ENCODE peak calls at places on chromosomes 1 and 21, in ten cellular contexts. A is NCI-H524 treated with DMSO at 0.1 percent for 48 hours; U is left ventricle myocardium inferior; L is HEK293T; V is activated naive CD4-positive, alpha-beta T cell treated with anti-CD3 and anti-CD28 coated beads, Interleukin-2, amount 50 U/mL, for 16 hours; B is left cardiac atrium; D is epithelial cell of esophagus; F is activated naive CD8-positive, alpha-beta T cell treated with anti-CD3 and anti-CD28 coated beads for 36 hours; M is adrenal gland; T is activated T-helper 1 cell treated with Interleukin-2 at 50 U/mL for 16 hours. J is an unnamed sample.

GRCh38 chr1:156870734-156871133 is 10.1 kb downstream of the NTRK1 start:
- DNase-seq in A (no peak), U (no peak), L (no peak), V (no peak), B (no peak), D (peak; percentile 93), F (no peak), M (no peak), T (no peak), J (no peak)

GRCh38 chr21:33265664-33266049 is 510 bp upstream of the IL10RB start:
- DNase-seq in A (no peak), U (peak; percentile 50), L (peak; percentile 28), V (peak; percentile 33), B (peak; percentile 50), D (peak; percentile 58), F (no peak), M (peak; percentile 36), T (no peak), J (peak; percentile 3)

GRCh38 chr1:242634732-242635131 is 110.2 kb upstream of the PLD5 start:
- DNase-seq in A (no peak), U (no peak), L (no peak), V (no peak), B (no peak), D (no peak), F (no peak), M (no peak), T (no peak), J (no peak)

GRCh38 chr1:206002160-206002559 is 1.0 kb downstream of the RAB7B start:
- DNase-seq in A (no peak), U (no peak), L (no peak), V (no peak), B (no peak), D (peak; percentile 91), F (no peak), M (no peak), T (no peak), J (no peak)

GRCh38 chr1:34125721-34126380 is 39.2 kb downstream of the CSMD2 start:
- DNase-seq in A (no peak), U (no peak), L (no peak), V (no peak), B (no peak), D (no peak), F (no peak), M (no peak), T (no peak), J (no peak)

GRCh38 chr21:42386034-42386591 is 9.7 kb downstream of the TMPRSS3 start:
- DNase-seq in A (no peak), U (no peak), L (no peak), V (no peak), B (no peak), D (no peak), F (no peak), M (no peak), T (no peak), J (no peak)

GRCh38 chr1:171127481-171127880 is 36.8 kb downstream of the FMO3 start:
- DNase-seq in A (no peak), U (no peak), L (no peak), V (no peak), B (no peak), D (peak; percentile 59), F (no peak), M (no peak), T (no peak), J (no peak)

GRCh38 chr21:37032877-37033471 is 26.5 kb downstream of the RIPPLY3 start:
- DNase-seq in A (no peak), U (no peak), L (no peak), V (no peak), B (no peak), D (peak; percentile 80), F (no peak), M (no peak), T (no peak), J (no peak)

GRCh38 chr1:224828691-224829090 is 100.8 kb upstream of the DNAH14 start:
- DNase-seq in A (no peak), U (no peak), L (no peak), V (no peak), B (no peak), D (no peak), F (no peak), M (no peak), T (no peak), J (no peak)

GRCh38 chr1:205793959-205794730 is 18.9 kb downstream of the SLC41A1 start:
- DNase-seq in A (no peak), U (no peak), L (no peak), V (no peak), B (no peak), D (no peak), F (no peak), M (no peak), T (no peak), J (no peak)

GRCh38 chr1:113783254-113784103 is 24.2 kb upstream of the PHTF1 start:
- DNase-seq in A (no peak), U (no peak), L (no peak), V (no peak), B (no peak), D (peak; percentile 40), F (peak; percentile 36), M (peak; percentile 39), T (no peak), J (no peak)

GRCh38 chr1:10693497-10694273 is 102.8 kb downstream of the CASZ1 start:
- DNase-seq in A (no peak), U (no peak), L (peak; percentile 55), V (peak; percentile 43), B (no peak), D (peak; percentile 24), F (peak; percentile 47), M (no peak), T (peak; percentile 14), J (no peak)

GRCh38 chr1:36118396-36118795 is 6.6 kb downstream of the COL8A2 start:
- DNase-seq in A (no peak), U (no peak), L (no peak), V (no peak), B (no peak), D (no peak), F (no peak), M (no peak), T (no peak), J (no peak)

GRCh38 chr1:99621340-99621901 is 24.5 kb upstream of the PALMD start:
- DNase-seq in A (no peak), U (no peak), L (no peak), V (no peak), B (no peak), D (peak; percentile 95), F (no peak), M (no peak), T (no peak), J (no peak)

GRCh38 chr1:210251680-210252490 is 19.3 kb downstream of the SERTAD4 start:
- DNase-seq in A (no peak), U (no peak), L (no peak), V (no peak), B (no peak), D (no peak), F (no peak), M (no peak), T (no peak), J (no peak)

GRCh38 chr1:46510341-46510997 is 20.8 kb downstream of the DMBX1 start:
- DNase-seq in A (no peak), U (no peak), L (no peak), V (no peak), B (no peak), D (no peak), F (no peak), M (no peak), T (no peak), J (no peak)

GRCh38 chr1:238647877-238648276 is 738.5 kb upstream of the CHRM3 start:
- DNase-seq in A (no peak), U (no peak), L (no peak), V (no peak), B (no peak), D (peak; percentile 87), F (no peak), M (no peak), T (no peak), J (no peak)

GRCh38 chr1:26066857-26067256 is 573 bp downstream of the TRIM63 start:
- DNase-seq in A (no peak), U (peak; percentile 79), L (no peak), V (no peak), B (peak; percentile 67), D (no peak), F (no peak), M (no peak), T (no peak), J (no peak)

GRCh38 chr1:107782192-107782845 is 182.7 kb downstream of the VAV3 start:
- DNase-seq in A (no peak), U (no peak), L (peak; percentile 27), V (peak; percentile 18), B (no peak), D (peak; percentile 64), F (peak; percentile 7), M (peak; percentile 54), T (no peak), J (no peak)

GRCh38 chr1:10257851-10258250 is 47.5 kb downstream of the KIF1B start:
- DNase-seq in A (no peak), U (no peak), L (no peak), V (no peak), B (no peak), D (no peak), F (no peak), M (no peak), T (no peak), J (no peak)

GRCh38 chr1:2347907-2348306 is 43.4 kb downstream of the MORN1 start:
- DNase-seq in A (no peak), U (no peak), L (no peak), V (no peak), B (no peak), D (no peak), F (no peak), M (no peak), T (no peak), J (no peak)

GRCh38 chr1:246795094-246795671 is 71.0 kb downstream of the SCCPDH start:
- DNase-seq in A (no peak), U (peak; percentile 39), L (no peak), V (no peak), B (peak; percentile 42), D (no peak), F (no peak), M (no peak), T (no peak), J (no peak)

GRCh38 chr21:44425307-44425894 is 29.9 kb upstream of the LRRC3 start:
- DNase-seq in A (no peak), U (peak; percentile 10), L (no peak), V (no peak), B (peak; percentile 15), D (no peak), F (no peak), M (no peak), T (no peak), J (no peak)

GRCh38 chr1:185534806-185535205 is 199.4 kb upstream of the HMCN1 start:
- DNase-seq in A (no peak), U (no peak), L (no peak), V (no peak), B (no peak), D (no peak), F (no peak), M (no peak), T (no peak), J (no peak)

GRCh38 chr1:206699626-206700025 is 14.9 kb downstream of the MAPKAPK2 start:
- DNase-seq in A (no peak), U (no peak), L (no peak), V (no peak), B (no peak), D (no peak), F (no peak), M (no peak), T (no peak), J (no peak)

GRCh38 chr1:184393924-184394323 is 7.1 kb downstream of the C1orf21 start:
- DNase-seq in A (no peak), U (no peak), L (no peak), V (no peak), B (no peak), D (no peak), F (no peak), M (no peak), T (no peak), J (no peak)

GRCh38 chr1:153357076-153357852 is 390 bp upstream of the S100A9 start:
- DNase-seq in A (no peak), U (peak; percentile 65), L (no peak), V (no peak), B (peak; percentile 70), D (peak; percentile 92), F (no peak), M (peak; percentile 7), T (no peak), J (no peak)

GRCh38 chr1:223258751-223259177 is 105.2 kb downstream of the SUSD4 start:
- DNase-seq in A (no peak), U (no peak), L (no peak), V (no peak), B (peak; percentile 31), D (peak; percentile 89), F (no peak), M (peak; percentile 48), T (no peak), J (no peak)

J was measured in hypothalamus.